ENCODE peak calls at places on chromosomes 7 and 10, in ten cellular contexts. W is posterior vena cava; J is stimulated activated CD4-positive, alpha-beta T cell treated with anti-CD3 and anti-CD28 coated beads, Interleukin-4, amount 100 ng/mL, for 48 hours; I is activated CD4-positive, alpha-beta T cell treated with anti-CD3 and anti-CD28 coated beads, Interleukin-2, amount 50 U/mL, for 4 hours; L is HEK293T; P is NCI-H345; T is mammary epithelial cell; D is activated CD8-positive, alpha-beta memory T cell treated with anti-CD3 and anti-CD28 coated beads, Interleukin-2, amount 50 U/mL, for 4 hours; H is C1 segment of cervical spinal cord; X is upper lobe of right lung. O is an unnamed sample.

GRCh38 chr10:36880898-36881297 is 244.5 kb upstream of the ANKRD30A start:
- DNase-seq in D (no peak), H (no peak), X (no peak), T (peak; percentile 15), L (peak; percentile 9), I (no peak), P (no peak), J (no peak), W (no peak), O (peak; percentile 27)

GRCh38 chr7:79434098-79434497 is 19.4 kb downstream of the MAGI2 start:
- DNase-seq in L (no peak), I (no peak), T (peak; percentile 64), X (no peak), P (no peak), J (no peak), D (no peak), W (no peak), H (no peak), O (peak; percentile 36)

GRCh38 chr7:96663871-96664445 is 45.7 kb downstream of the SEM1 start:
- DNase-seq in P (no peak), T (no peak), D (no peak), I (no peak), H (no peak), W (no peak), J (no peak), X (no peak), L (no peak), O (no peak)

GRCh38 chr7:71414490-71414889 is 282.5 kb downstream of the GALNT17 start:
- DNase-seq in W (peak; percentile 57), X (no peak), L (no peak), I (no peak), P (no peak), H (no peak), T (no peak), D (no peak), J (no peak), O (no peak)

GRCh38 chr10:17586741-17587720 is 30.1 kb downstream of the HACD1 start:
- DNase-seq in J (no peak), P (no peak), I (no peak), D (no peak), L (no peak), X (no peak), W (no peak), H (no peak), T (peak; percentile 7), O (no peak)

GRCh38 chr7:140512317-140513000 is 33.2 kb upstream of the MKRN1 start:
- DNase-seq in T (peak; percentile 32), L (peak; percentile 61), D (no peak), W (no peak), J (no peak), I (no peak), X (peak; percentile 71), P (peak; percentile 79), H (no peak), O (no peak)

GRCh38 chr10:98956576-98957260 is 278.9 kb downstream of the HPSE2 start:
- DNase-seq in P (no peak), W (no peak), J (no peak), L (no peak), H (no peak), I (no peak), D (no peak), X (no peak), T (peak; percentile 31), O (peak; percentile 2)

GRCh38 chr7:87000344-87000743 is 59.1 kb downstream of the ELAPOR2 start:
- DNase-seq in L (no peak), X (no peak), W (no peak), I (no peak), T (no peak), J (no peak), P (no peak), H (no peak), D (no peak), O (peak; percentile 19)

GRCh38 chr10:17029581-17030271 is 99.9 kb downstream of the CUBN start:
- DNase-seq in T (peak; percentile 65), I (peak; percentile 91), W (peak; percentile 88), D (peak; percentile 84), X (peak; percentile 74), P (no peak), H (peak; percentile 14), L (peak; percentile 23), J (peak; percentile 66), O (peak; percentile 62)

GRCh38 chr10:105473170-105473569 is 832.1 kb downstream of the SORCS3 start:
- DNase-seq in D (no peak), J (no peak), T (no peak), P (no peak), L (no peak), W (no peak), H (no peak), I (no peak), X (no peak), O (no peak)

GRCh38 chr7:17123020-17123419 is 175.4 kb upstream of the AHR start:
- DNase-seq in T (no peak), L (no peak), P (no peak), W (no peak), D (no peak), X (no peak), J (no peak), I (no peak), H (no peak), O (peak; percentile 74)

GRCh38 chr7:64625114-64626082 is 40.5 kb upstream of the ZNF107 start:
- DNase-seq in H (no peak), J (no peak), W (no peak), I (no peak), D (no peak), L (peak; percentile 13), T (no peak), X (no peak), P (peak; percentile 2), O (peak; percentile 5)

GRCh38 chr10:132544744-132545658 is 7.4 kb downstream of the INPP5A start:
- DNase-seq in D (no peak), X (no peak), W (peak; percentile 78), T (no peak), J (no peak), P (no peak), L (no peak), H (no peak), I (no peak), O (no peak)

GRCh38 chr7:107643407-107643806 is 17.2 kb upstream of the SLC26A4 start:
- DNase-seq in J (no peak), P (no peak), D (no peak), L (no peak), T (peak; percentile 24), I (no peak), W (no peak), X (no peak), H (no peak), O (peak; percentile 55)

GRCh38 chr7:73838642-73839041 is 3.7 kb downstream of the METTL27 start:
- DNase-seq in T (peak; percentile 90), I (no peak), J (no peak), P (no peak), X (no peak), H (no peak), L (no peak), W (no peak), D (no peak), O (no peak)

GRCh38 chr10:69649771-69650550 is 19.9 kb downstream of the FAM241B start:
- DNase-seq in J (no peak), W (no peak), X (no peak), H (no peak), P (no peak), L (no peak), D (no peak), T (no peak), I (no peak), O (no peak)

GRCh38 chr7:68550027-68550426 is 1048.2 kb upstream of the AUTS2 start:
- DNase-seq in J (no peak), T (no peak), X (no peak), I (no peak), W (no peak), D (no peak), H (no peak), L (no peak), P (no peak), O (no peak)

GRCh38 chr10:3442451-3442990 is 269.9 kb upstream of the PITRM1 start:
- DNase-seq in D (no peak), L (no peak), X (no peak), P (no peak), I (no peak), J (no peak), T (no peak), H (no peak), W (no peak), O (no peak)

GRCh38 chr7:124071843-124072242 is 39.0 kb upstream of the TMEM229A start:
- DNase-seq in H (no peak), X (no peak), J (no peak), T (no peak), I (no peak), W (no peak), P (peak; percentile 75), D (no peak), L (no peak), O (no peak)